ENCODE peak calls at places on chromosomes 2 and 18, in six cellular contexts. Z is GM12878, K is endothelial cell of umbilical vein, T is stomach, M is spleen, V is transverse colon. W is an unnamed sample.
A peak's percentile ranks its signal among the peaks of the same experiment; 100 is the strongest.

GRCh38 chr2:78890940-78891339 is 134.6 kb upstream of the REG3G start:
- DNase-seq in Z (no peak), K (no peak), T (no peak), M (no peak), V (no peak), W (no peak)

GRCh38 chr2:16247371-16248177 is 307.2 kb downstream of the MYCN start:
- DNase-seq in Z (no peak), K (no peak), T (no peak), M (peak; percentile 47), V (no peak), W (no peak)

GRCh38 chr2:80111185-80111584 is 193.4 kb downstream of the LRRTM1 start:
- DNase-seq in Z (no peak), K (no peak), T (no peak), M (no peak), V (no peak), W (no peak)

GRCh38 chr18:26813043-26813442 is 52.5 kb downstream of the AQP4 start:
- DNase-seq in Z (peak; percentile 16), K (no peak), T (peak; percentile 37), M (no peak), V (peak; percentile 37), W (no peak)

GRCh38 chr2:46858697-46859080 is 56.9 kb downstream of the MCFD2 start:
- DNase-seq in Z (no peak), K (no peak), T (no peak), M (no peak), V (no peak), W (no peak)

GRCh38 chr2:132937629-132938028 is 267.6 kb upstream of the LYPD1 start:
- DNase-seq in Z (no peak), K (peak; percentile 4), T (no peak), M (no peak), V (no peak), W (no peak)

GRCh38 chr2:219901155-219901554 is 273.7 kb downstream of the SLC4A3 start:
- DNase-seq in Z (peak; percentile 21), K (no peak), T (no peak), M (no peak), V (no peak), W (no peak)

GRCh38 chr2:217878865-217879595 is 123.8 kb downstream of the TNS1 start:
- DNase-seq in Z (no peak), K (no peak), T (no peak), M (no peak), V (no peak), W (no peak)

GRCh38 chr2:127479866-127480743 is 46.2 kb downstream of the IWS1 start:
- DNase-seq in Z (no peak), K (no peak), T (no peak), M (no peak), V (no peak), W (no peak)

GRCh38 chr18:9333441-9334350 is 877 bp upstream of the TWSG1 start:
- DNase-seq in Z (no peak), K (peak; percentile 86), T (no peak), M (peak; percentile 84), V (peak; percentile 7), W (no peak)

GRCh38 chr2:11744631-11745394 is 1.6 kb upstream of the LPIN1 start:
- DNase-seq in Z (no peak), K (peak; percentile 37), T (no peak), M (peak; percentile 81), V (no peak), W (no peak)

GRCh38 chr2:20501974-20502373 is 55.1 kb downstream of the RHOB start:
- DNase-seq in Z (no peak), K (peak; percentile 40), T (no peak), M (no peak), V (no peak), W (no peak)

DNA sequence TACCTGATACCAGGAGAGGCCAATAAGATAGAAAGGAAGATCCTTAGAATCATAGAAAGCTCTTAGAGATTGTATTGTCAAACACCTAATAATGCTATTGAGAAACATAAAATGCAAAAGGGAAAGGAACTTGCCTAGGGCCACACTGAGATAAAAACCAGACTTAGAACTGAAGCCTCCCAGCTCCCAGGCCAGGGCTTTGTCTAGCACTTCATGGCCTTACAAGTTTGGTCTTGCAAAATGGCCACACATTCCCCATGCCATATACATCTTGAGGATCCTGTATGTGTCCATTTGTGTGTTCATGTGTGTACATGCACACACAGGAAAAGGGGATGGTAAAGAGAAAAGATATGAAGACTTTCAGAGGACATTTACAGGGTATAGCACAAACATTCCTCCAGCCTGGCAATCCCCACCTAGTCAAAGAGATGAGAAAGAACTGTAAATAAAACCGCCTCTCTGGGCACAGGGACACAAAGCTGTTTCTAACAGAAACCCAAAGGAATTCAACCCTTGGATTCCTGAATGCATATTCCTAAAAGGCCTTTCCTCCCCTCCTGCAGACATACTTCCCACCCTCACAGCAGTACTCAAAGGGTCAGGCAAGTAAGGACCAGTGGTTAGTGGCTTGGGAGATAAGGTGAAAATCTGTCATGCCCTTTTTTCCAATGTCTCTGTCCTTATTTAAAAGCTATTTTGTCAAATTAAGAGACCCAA is 99.7 kb upstream of the KLHL29 start:
- DNase-seq in Z (no peak), K (no peak), T (no peak), M (no peak), V (no peak), W (peak; percentile 42)
- TF ChIP-seq POLR2AphosphoS5 in Z (no peak), K (no peak), T (no peak), M (no peak), V (no peak), W (no peak)

GRCh38 chr2:172092716-172093415 is 7.6 kb downstream of the DLX1 start:
- DNase-seq in Z (no peak), K (no peak), T (no peak), M (no peak), V (no peak), W (no peak)

GRCh38 chr2:172091626-172092566 is 6.6 kb downstream of the DLX1 start:
- DNase-seq in Z (no peak), K (no peak), T (no peak), M (no peak), V (no peak), W (no peak)

GRCh38 chr2:172094319-172095145 is 8.2 kb downstream of the DLX2 start:
- DNase-seq in Z (no peak), K (no peak), T (no peak), M (peak; percentile 78), V (no peak), W (peak; percentile 87)

GRCh38 chr2:172095146-172095904 is 7.4 kb downstream of the DLX2 start:
- DNase-seq in Z (no peak), K (peak; percentile 37), T (peak; percentile 54), M (peak; percentile 88), V (peak; percentile 59), W (peak; percentile 90)

DNA sequence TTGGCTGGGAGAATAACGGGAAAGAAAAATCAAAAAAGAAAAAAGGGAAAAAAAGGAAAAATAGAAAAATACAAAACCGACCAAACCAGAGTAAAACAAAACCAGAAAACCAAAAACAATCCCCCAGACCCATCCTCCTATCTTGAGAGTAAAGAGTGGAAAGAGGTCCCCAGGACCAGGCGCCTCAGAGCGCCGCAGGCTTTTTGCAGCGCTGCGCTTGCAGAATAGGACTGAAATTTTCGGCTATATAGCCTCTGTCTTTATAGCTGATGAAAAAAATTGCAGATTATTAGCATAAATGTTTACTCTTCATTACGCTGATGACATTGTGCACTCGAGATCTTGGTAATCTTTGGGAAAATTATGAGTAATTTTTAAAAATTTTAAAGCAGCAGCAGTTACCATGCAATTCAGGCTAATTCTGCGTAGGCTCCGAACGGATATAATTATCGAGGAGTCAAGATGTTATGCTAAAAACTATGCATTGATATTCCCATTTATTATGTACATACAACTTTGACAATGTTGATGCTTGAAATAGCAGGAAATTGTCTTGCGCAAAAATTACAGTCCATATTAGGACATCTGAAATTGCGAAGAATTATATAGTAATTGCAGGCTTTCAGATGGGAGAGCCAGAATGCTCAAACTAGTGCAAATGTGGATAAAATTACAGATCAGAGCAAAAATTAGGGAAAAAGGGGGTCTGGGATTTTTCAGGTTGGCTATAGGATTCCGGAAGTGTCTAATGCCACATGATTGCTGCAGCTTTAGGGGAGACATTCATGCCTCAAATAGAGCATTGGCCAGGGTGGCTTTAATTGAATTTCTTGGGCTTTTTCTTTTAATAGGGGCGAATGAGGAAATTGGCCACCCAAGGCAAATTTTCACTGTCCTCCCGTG is 8.4 kb downstream of the DLX1 start:
- DNase-seq in Z (no peak), K (no peak), T (no peak), M (no peak), V (no peak), W (no peak)
- TF ChIP-seq POLR2A in Z (no peak), K (no peak), T (no peak), M (no peak), V (no peak), W (no peak)

GRCh38 chr2:100106460-100106859 is 35.9 kb downstream of the AFF3 start:
- DNase-seq in Z (no peak), K (no peak), T (peak; percentile 45), M (no peak), V (peak; percentile 31), W (peak; percentile 93)

GRCh38 chr2:100104718-100105677 is 37.4 kb downstream of the AFF3 start:
- DNase-seq in Z (no peak), K (no peak), T (peak; percentile 29), M (peak; percentile 76), V (no peak), W (peak; percentile 85)

GRCh38 chr2:100107911-100108647 is 34.3 kb downstream of the AFF3 start:
- DNase-seq in Z (no peak), K (no peak), T (no peak), M (no peak), V (no peak), W (peak; percentile 77)

GRCh38 chr2:100107440-100107839 is 35.0 kb downstream of the AFF3 start:
- DNase-seq in Z (no peak), K (no peak), T (no peak), M (no peak), V (no peak), W (peak; percentile 75)

GRCh38 chr2:100105678-100106054 is 36.7 kb downstream of the AFF3 start:
- DNase-seq in Z (no peak), K (no peak), T (no peak), M (no peak), V (no peak), W (peak; percentile 92)
- TF ChIP-seq POLR2AphosphoS5 in Z (no peak), K (no peak), T (no peak), M (no peak), V (no peak), W (no peak)

GRCh38 chr2:30981101-30981500 is 157.1 kb downstream of the GALNT14 start:
- DNase-seq in Z (no peak), K (no peak), T (no peak), M (no peak), V (no peak), W (no peak)

GRCh38 chr2:30978854-30979253 is 159.4 kb downstream of the GALNT14 start:
- DNase-seq in Z (no peak), K (no peak), T (no peak), M (no peak), V (no peak), W (no peak)

GRCh38 chr2:30979822-30980245 is 158.4 kb downstream of the GALNT14 start:
- DNase-seq in Z (no peak), K (no peak), T (no peak), M (no peak), V (no peak), W (no peak)

GRCh38 chr2:30975156-30975555 is 163.1 kb downstream of the GALNT14 start:
- DNase-seq in Z (no peak), K (no peak), T (no peak), M (no peak), V (no peak), W (no peak)

DNA sequence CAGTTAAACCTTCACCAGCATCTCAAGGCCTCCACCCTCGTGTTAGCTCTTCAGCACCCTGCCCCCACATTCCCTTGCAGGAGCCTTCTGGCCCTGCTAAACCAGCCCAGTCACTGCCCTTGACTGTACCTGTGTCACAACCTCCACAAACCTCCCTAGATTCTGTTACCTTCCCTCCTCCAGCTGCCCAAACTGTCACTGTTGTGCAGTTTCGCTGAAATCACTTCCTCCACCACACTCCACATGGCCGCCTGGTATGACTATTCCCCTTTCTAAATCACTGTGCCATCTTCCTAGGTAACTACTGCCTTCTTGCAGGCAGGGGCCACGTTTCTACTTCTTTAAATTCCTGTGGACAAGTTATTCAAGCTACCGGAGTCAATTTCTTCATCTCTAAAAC is 160.2 kb downstream of the GALNT14 start:
- DNase-seq in Z (no peak), K (no peak), T (no peak), M (no peak), V (no peak), W (no peak)
- TF ChIP-seq POLR2A in Z (no peak), K (no peak), T (no peak), M (no peak), V (no peak), W (no peak)

W was measured in esophagus muscularis mucosa.